ENCODE peak calls at places on chromosome 13, in seven cellular contexts. E is anterior cingulate cortex, Q is T-cell, R is NB4, S is kidney, N is H54, T is NCI-H510A treated with DMSO at 0.1 percent for 48 hours. H is an unnamed sample.

GRCh38 chr13:52447354-52447753 is 3.1 kb downstream of the VPS36 start:
- DNase-seq in T (peak), Q (no peak), S (no peak), R (no peak), N (no peak), E (no peak), H (no peak)

GRCh38 chr13:108551674-108552073 is 77.7 kb upstream of the MYO16 start:
- DNase-seq in R (no peak), Q (no peak), N (no peak), E (no peak), T (no peak), S (no peak), H (no peak)

GRCh38 chr13:19836472-19836871 is 27.0 kb downstream of the ZMYM5 start:
- DNase-seq in Q (no peak), E (no peak), N (no peak), R (no peak), T (no peak), S (no peak), H (no peak)

GRCh38 chr13:31045621-31046081 is 113.2 kb downstream of the TEX26 start:
- DNase-seq in R (peak), Q (no peak), N (peak), S (peak), E (no peak), T (peak), H (no peak)

GRCh38 chr13:30864352-30865130 is 41.5 kb upstream of the MEDAG start:
- DNase-seq in R (no peak), T (no peak), Q (no peak), N (no peak), E (no peak), S (no peak), H (no peak)

GRCh38 chr13:114063545-114064515 is 68.6 kb downstream of the RASA3 start:
- DNase-seq in R (peak), T (no peak), Q (no peak), S (peak), E (no peak), N (peak), H (no peak)

GRCh38 chr13:28707629-28708427 is 10.9 kb downstream of the SLC46A3 start:
- DNase-seq in N (no peak), R (peak), E (peak), T (no peak), Q (no peak), S (no peak), H (no peak)

GRCh38 chr13:45162194-45162593 is 38.7 kb downstream of the KCTD4 start:
- DNase-seq in T (no peak), E (no peak), S (no peak), N (no peak), R (no peak), Q (no peak), H (no peak)

GRCh38 chr13:37656247-37656940 is 57.8 kb upstream of the POSTN start:
- DNase-seq in N (peak), E (no peak), R (no peak), T (no peak), S (no peak), Q (no peak), H (no peak)

GRCh38 chr13:75425216-75426009 is 56.6 kb downstream of the TBC1D4 start:
- DNase-seq in T (no peak), E (no peak), S (no peak), R (no peak), Q (no peak), N (no peak), H (no peak)

GRCh38 chr13:51895906-51896888 is 34.4 kb downstream of the CCDC70 start:
- DNase-seq in S (no peak), R (peak), N (peak), T (peak), E (peak), Q (no peak), H (peak)

GRCh38 chr13:84553252-84553651 is 671.0 kb upstream of the SLITRK1 start:
- DNase-seq in S (no peak), E (no peak), Q (no peak), N (no peak), R (no peak), T (no peak), H (peak)

GRCh38 chr13:106535552-106536243 is at the start of gene EFNB2:
- DNase-seq in S (peak), Q (peak), T (peak), E (peak), R (peak), N (peak), H (peak)

GRCh38 chr13:30158774-30159445 is 148.4 kb downstream of the KATNAL1 start:
- DNase-seq in E (no peak), N (peak), T (no peak), R (peak), Q (no peak), S (no peak), H (peak)

GRCh38 chr13:85040176-85040660 is 759.0 kb downstream of the SLITRK6 start:
- DNase-seq in S (no peak), Q (no peak), E (no peak), T (peak), R (no peak), N (no peak), H (peak)

GRCh38 chr13:87128006-87128405 is 543.2 kb upstream of the SLITRK5 start:
- DNase-seq in T (peak), R (peak), N (no peak), S (no peak), Q (no peak), E (no peak), H (peak)

GRCh38 chr13:37295573-37295972 is 190.1 kb upstream of the CSNK1A1L start:
- DNase-seq in E (no peak), R (no peak), S (no peak), T (no peak), N (no peak), Q (no peak), H (no peak)

GRCh38 chr13:19927117-19927734 is 31.3 kb upstream of the ZMYM2 start:
- DNase-seq in E (no peak), T (peak), Q (no peak), N (no peak), S (no peak), R (peak), H (peak)

GRCh38 chr13:32086791-32087441 is 55.3 kb downstream of the FRY start:
- DNase-seq in T (no peak), N (no peak), Q (no peak), R (no peak), S (no peak), E (no peak), H (peak)

GRCh38 chr13:28763887-28764286 is 45.1 kb upstream of the SLC46A3 start:
- DNase-seq in R (no peak), S (no peak), N (no peak), Q (no peak), E (no peak), T (no peak), H (no peak)

GRCh38 chr13:28854657-28855056 is 34.5 kb downstream of the MTUS2 start:
- DNase-seq in R (no peak), E (no peak), Q (no peak), N (peak), S (no peak), T (no peak), H (no peak)

GRCh38 chr13:109941951-109942350 is 155.6 kb upstream of the IRS2 start:
- DNase-seq in E (no peak), T (no peak), R (peak), N (no peak), Q (no peak), S (no peak), H (no peak)

GRCh38 chr13:46553521-46553885 is 533 bp downstream of the LRCH1 start:
- DNase-seq in T (no peak), S (peak), N (no peak), E (no peak), R (no peak), Q (no peak), H (peak)

GRCh38 chr13:106349080-106349841 is 186.2 kb downstream of the EFNB2 start:
- DNase-seq in T (peak), N (peak), S (no peak), Q (no peak), E (no peak), R (no peak), H (peak)

GRCh38 chr13:34344761-34345600 is 527.0 kb downstream of the RFC3 start:
- DNase-seq in R (no peak), N (no peak), E (no peak), Q (no peak), T (no peak), S (no peak), H (peak)

GRCh38 chr13:97284558-97284957 is 62.4 kb downstream of the MBNL2 start:
- DNase-seq in T (no peak), E (no peak), S (no peak), Q (no peak), R (no peak), N (no peak), H (no peak)

GRCh38 chr13:28636677-28637317 is 22.1 kb upstream of the POMP start:
- DNase-seq in T (peak), E (peak), N (peak), R (peak), S (no peak), Q (no peak), H (peak)

GRCh38 chr13:110265682-110266430 is 41.1 kb downstream of the COL4A1 start:
- DNase-seq in Q (no peak), S (peak), T (no peak), E (no peak), R (no peak), N (no peak), H (no peak)

GRCh38 chr13:30376426-30377311 is 45.6 kb upstream of the UBE2L5 start:
- DNase-seq in T (peak), N (no peak), R (peak), E (no peak), Q (peak), S (no peak), H (no peak)

GRCh38 chr13:96053003-96053703 is at the start of gene UGGT2:
- DNase-seq in N (peak), S (peak), Q (no peak), R (peak), E (peak), T (peak), H (peak)

GRCh38 chr13:85772379-85772778 is 26.8 kb downstream of the SLITRK6 start:
- DNase-seq in N (no peak), E (no peak), R (no peak), Q (no peak), T (no peak), S (no peak), H (peak)

GRCh38 chr13:89577301-89577700 is 1770.2 kb upstream of the MIR17HG start:
- DNase-seq in Q (no peak), S (no peak), N (no peak), R (no peak), E (no peak), T (no peak), H (no peak)

GRCh38 chr13:50133277-50133953 is 118.2 kb downstream of the KCNRG start:
- DNase-seq in R (no peak), T (no peak), E (no peak), N (no peak), S (peak), Q (no peak), H (no peak)

GRCh38 chr13:110269509-110270185 is 37.3 kb downstream of the COL4A1 start:
- DNase-seq in T (peak), E (no peak), S (no peak), R (no peak), N (no peak), Q (no peak), H (no peak)

GRCh38 chr13:44197791-44198770 is 175.5 kb upstream of the SERP2 start:
- DNase-seq in T (no peak), S (no peak), N (no peak), R (no peak), Q (no peak), E (no peak), H (peak)

GRCh38 chr13:29888306-29888705 is 37.9 kb upstream of the UBL3 start:
- DNase-seq in E (no peak), R (peak), T (peak), Q (no peak), N (no peak), S (no peak), H (no peak)

GRCh38 chr13:52650731-52651130 is 1.9 kb upstream of the SUGT1 start:
- DNase-seq in S (no peak), R (no peak), E (no peak), N (no peak), Q (no peak), T (no peak), H (no peak)

GRCh38 chr13:62510906-62511655 is 1095.4 kb upstream of the PCDH20 start:
- DNase-seq in T (no peak), Q (no peak), E (no peak), N (no peak), S (no peak), R (no peak), H (no peak)

GRCh38 chr13:105655046-105655445 is 880.4 kb downstream of the EFNB2 start:
- DNase-seq in T (no peak), S (no peak), R (no peak), Q (no peak), N (no peak), E (no peak), H (no peak)

H was measured in NCI-H146.